ENCODE peak calls at places on chromosomes 5 and 9, in five cellular contexts. F is GM12878, A is HepG2, Q is K562, M is H1. G is an unnamed sample.

GRCh38 chr9:32378993-32379729 is 5.3 kb upstream of the ACO1 start:
- DNase-seq in F (peak), A (peak), Q (peak), M (no peak), G (peak)

GRCh38 chr5:8766448-8766847 is 779.4 kb downstream of the SEMA5A start:
- DNase-seq in F (no peak), A (no peak), Q (no peak), M (no peak), G (no peak)

GRCh38 chr9:79757906-79758669 is 186.3 kb downstream of the TLE4 start:
- DNase-seq in F (no peak), A (no peak), Q (no peak), M (no peak), G (no peak)

GRCh38 chr9:115367780-115368179 is 249.8 kb upstream of the TNC start:
- DNase-seq in F (no peak), A (no peak), Q (no peak), M (no peak), G (no peak)

GRCh38 chr5:150584561-150585335 is 55.7 kb upstream of the SYNPO start:
- DNase-seq in F (no peak), A (no peak), Q (no peak), M (no peak), G (no peak)

GRCh38 chr9:112194969-112195431 is 19.9 kb upstream of the SUSD1 start:
- DNase-seq in F (no peak), A (no peak), Q (no peak), M (no peak), G (no peak)

GRCh38 chr5:174806729-174807128 is 82.3 kb downstream of the MSX2 start:
- DNase-seq in F (no peak), A (no peak), Q (no peak), M (no peak), G (no peak)

GRCh38 chr5:123455095-123455494 is 31.9 kb upstream of the CEP120 start:
- DNase-seq in F (no peak), A (no peak), Q (no peak), M (no peak), G (no peak)

GRCh38 chr9:88533951-88534455 is 975 bp upstream of the NXNL2 start:
- DNase-seq in F (no peak), A (no peak), Q (peak), M (peak), G (no peak)

GRCh38 chr9:91164724-91165520 is 196.8 kb downstream of the AUH start:
- DNase-seq in F (no peak), A (peak), Q (peak), M (no peak), G (peak)

GRCh38 chr9:21674894-21675293 is 127.5 kb upstream of the MTAP start:
- DNase-seq in F (no peak), A (no peak), Q (no peak), M (no peak), G (peak)

GRCh38 chr9:36120705-36121104 is 15.8 kb upstream of the GLIPR2 start:
- DNase-seq in F (no peak), A (no peak), Q (no peak), M (no peak), G (no peak)

GRCh38 chr5:42566658-42567313 is 143.5 kb downstream of the GHR start:
- DNase-seq in F (no peak), A (no peak), Q (no peak), M (no peak), G (no peak)

GRCh38 chr5:147578228-147579024 is 68.6 kb upstream of the DPYSL3 start:
- DNase-seq in F (no peak), A (peak), Q (peak), M (no peak), G (peak)

DNA sequence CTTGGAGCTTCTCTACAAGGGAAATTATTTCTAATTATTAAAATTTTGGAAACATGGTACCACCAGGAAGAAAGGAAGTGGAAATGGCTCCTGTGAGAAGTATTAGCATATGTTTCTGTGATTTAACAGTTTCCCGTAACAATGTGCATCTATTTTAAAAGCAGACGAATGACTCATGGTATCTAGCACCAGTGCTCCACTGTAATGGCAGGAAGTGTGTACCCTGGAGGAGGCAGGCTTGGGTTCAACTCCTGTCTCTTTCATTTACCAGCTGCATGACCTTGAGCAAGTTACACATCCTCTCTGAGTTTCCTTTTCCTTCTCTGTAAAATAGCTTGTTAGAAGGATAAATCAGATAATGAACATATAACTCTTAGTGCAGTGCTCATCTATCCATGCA is 41.0 kb upstream of the ANGPTL2 start:
- DNase-seq in F (peak), A (peak), Q (no peak), M (no peak), G (no peak)
- H2AFZ ChIP-seq in F (peak), A (no peak), Q (no peak), M (no peak), G (no peak)

DNA sequence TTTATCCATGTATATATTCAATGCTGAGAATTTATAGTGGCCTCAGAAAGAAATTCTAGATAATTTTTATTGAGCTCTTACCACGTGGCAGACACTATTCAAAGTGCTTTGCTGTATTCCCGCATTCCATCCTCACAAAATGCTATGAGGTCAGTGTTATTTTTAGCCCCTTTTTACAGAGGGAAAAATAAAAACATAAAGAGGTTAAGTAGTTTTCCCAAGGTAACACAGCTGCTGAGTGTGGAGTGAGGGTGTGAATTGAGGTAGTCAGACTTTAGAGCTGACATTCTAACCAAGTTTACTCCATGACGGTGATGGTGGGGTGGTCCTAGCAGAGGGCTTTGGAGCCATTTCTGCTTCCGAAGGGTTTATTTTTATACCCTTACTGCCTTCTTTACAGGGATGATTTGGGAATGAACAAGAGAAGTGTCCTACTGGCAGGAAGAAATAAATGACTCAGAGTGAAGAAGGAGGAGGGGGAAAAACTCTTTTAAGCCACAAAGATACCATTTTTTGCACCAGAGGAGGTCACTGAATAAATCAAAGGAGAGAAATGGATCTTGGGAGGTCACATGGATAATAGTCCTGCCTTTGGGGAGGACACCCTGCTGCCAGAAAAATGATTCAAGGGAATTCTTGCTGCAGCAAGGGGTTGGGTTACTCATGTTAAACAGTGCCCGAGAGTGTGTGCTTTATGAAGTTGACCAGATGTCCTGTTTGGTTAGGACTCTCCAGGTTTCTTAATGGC is 76.1 kb downstream of the HMHB1 start:
- DNase-seq in F (no peak), A (no peak), Q (no peak), M (no peak), G (no peak)
- TF ChIP-seq ATF3 in F (no peak), A (no peak), Q (no peak), M (no peak), G (no peak)

GRCh38 chr9:120385606-120386389 is 194.2 kb downstream of the CDK5RAP2 start:
- DNase-seq in F (no peak), A (no peak), Q (no peak), M (no peak), G (no peak)

GRCh38 chr9:120383611-120383998 is 196.4 kb downstream of the CDK5RAP2 start:
- DNase-seq in F (no peak), A (no peak), Q (no peak), M (no peak), G (no peak)

GRCh38 chr9:120382453-120382852 is 197.5 kb downstream of the CDK5RAP2 start:
- DNase-seq in F (no peak), A (no peak), Q (no peak), M (no peak), G (no peak)

GRCh38 chr9:120384925-120385272 is 195.1 kb downstream of the CDK5RAP2 start:
- DNase-seq in F (no peak), A (no peak), Q (no peak), M (no peak), G (no peak)

GRCh38 chr9:120383999-120384924 is 195.7 kb downstream of the CDK5RAP2 start:
- DNase-seq in F (no peak), A (peak), Q (no peak), M (no peak), G (no peak)
- H2AFZ ChIP-seq in F (no peak), A (no peak), Q (no peak), M (no peak), G (no peak)

GRCh38 chr9:124654431-124654830 is 116.7 kb downstream of the NR6A1 start:
- DNase-seq in F (no peak), A (no peak), Q (no peak), M (no peak), G (no peak)
- TF ChIP-seq ATF3 in F (no peak), A (no peak), Q (no peak), M (no peak), G (no peak)

DNA sequence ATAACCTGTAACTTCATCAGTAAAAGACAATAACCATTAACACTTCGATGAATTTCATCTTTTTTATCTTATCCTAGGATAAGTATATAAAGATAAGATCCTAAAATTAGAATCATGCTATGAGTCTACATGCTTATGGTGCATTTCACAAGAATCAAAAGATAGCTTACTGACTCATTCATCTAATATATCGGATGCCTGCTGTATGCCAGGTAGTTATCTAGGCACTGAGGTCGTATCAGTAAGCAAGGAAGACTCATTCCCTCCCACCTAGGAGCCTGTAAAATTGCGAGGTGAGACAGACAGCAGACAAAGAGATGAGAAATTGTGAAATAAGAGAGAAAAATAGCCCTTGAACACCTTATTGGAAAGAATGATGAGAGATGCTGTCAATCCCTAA is 240.6 kb upstream of the ADAMTSL1 start:
- DNase-seq in F (no peak), A (no peak), Q (no peak), M (no peak), G (no peak)
- H2AFZ ChIP-seq in F (no peak), A (no peak), Q (no peak), M (no peak), G (no peak)

DNA sequence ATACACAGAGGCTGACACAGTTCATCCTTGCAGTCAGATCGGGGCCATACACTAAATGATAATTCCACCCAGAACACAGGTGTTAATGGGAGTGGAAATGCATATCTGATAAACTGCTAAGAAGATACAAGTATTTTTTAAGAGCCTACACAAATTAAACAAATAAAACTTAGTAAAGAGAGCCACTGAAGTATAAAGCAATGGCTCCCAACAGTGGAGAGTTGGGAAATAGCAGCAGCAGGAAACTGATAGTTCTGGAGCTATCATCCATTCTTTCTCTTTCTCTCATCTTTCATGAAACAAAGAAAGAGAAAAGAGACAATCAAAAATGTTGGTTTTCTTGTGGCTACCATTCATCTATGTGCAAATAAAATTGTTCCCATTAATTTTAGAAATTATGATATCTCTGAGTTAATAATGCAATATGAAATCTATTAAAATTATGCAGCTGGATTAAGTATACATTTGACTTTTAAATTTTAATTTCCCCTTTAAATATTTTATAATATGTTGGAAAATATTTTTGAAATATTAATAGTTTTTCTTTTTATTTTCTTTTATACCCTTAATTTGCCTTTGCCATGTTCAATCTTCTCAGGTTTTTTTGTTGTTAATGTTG is 120.8 kb downstream of the EMB start:
- DNase-seq in F (no peak), A (no peak), Q (no peak), M (no peak), G (peak)
- TF ChIP-seq ATF3 in F (no peak), A (no peak), Q (no peak), M (no peak), G (no peak)

DNA sequence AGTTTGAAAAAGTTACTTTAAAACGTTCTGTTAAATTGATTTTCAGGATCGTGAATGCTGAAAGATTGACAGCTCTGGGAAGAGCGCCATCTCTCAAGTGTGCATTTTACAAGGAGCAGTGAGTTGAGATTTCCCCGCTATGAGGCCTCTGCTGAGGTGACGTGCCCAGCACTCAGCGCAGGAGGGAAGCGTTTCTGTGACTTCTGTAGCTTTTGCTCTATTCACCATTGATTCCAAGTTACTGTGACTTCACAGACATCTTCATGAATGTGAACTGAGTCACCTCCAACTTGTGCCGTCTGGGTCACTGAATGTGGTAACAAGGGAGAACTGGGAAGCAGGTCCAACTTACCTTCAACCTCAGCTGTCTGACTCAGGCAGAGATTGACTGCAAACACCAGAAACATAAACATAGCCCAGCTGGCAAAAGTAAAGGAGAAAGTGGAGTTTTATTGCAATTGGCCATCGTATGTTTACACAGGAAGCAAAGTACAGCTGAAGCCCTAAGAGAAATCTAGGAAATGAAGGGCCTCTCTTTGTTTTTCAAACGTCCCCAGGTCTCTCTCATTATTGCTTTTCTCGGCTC is 428.8 kb upstream of the CLINT1 start:
- DNase-seq in F (no peak), A (no peak), Q (no peak), M (no peak), G (no peak)
- H2AFZ ChIP-seq in F (no peak), A (no peak), Q (no peak), M (no peak), G (no peak)

DNA sequence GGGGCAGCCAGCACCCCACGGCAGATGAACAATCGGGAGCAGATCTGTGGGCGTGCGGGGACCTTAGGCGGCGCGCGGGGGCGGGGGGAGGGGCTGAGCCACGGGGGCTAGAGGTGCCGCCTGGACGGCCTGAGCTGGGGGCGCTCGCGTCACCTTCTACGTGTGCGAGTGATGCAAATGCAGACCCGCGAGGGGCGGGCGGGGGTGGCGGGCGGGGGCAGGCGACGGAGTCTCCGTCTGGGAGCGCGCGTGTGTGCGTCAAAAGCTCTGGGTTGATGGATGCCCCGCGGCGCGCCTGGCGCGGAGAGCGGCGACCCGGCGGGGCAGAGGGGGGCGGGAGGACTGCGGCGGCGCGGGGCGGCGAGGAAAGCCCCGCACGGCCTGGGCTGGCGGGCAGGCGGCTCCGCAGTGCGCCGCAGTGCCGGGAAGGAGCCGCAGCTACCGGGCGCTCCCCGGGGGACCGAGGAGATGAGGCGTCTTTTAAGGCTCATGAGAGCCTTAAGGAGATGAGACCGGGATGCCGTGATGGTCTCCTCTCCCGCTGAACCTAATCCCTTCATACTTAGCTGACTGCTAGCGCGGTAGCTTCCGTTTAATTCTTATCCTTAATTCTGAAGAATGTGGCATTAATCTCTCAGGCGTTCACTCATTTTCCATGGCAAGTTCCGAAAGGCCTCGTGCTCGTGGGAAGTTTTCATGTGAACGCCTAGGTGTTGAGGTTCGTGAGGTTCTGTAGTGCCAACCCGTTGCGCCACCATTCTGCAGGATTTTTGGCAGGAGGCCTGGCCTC is 1.5 kb downstream of the SV2C start:
- DNase-seq in F (no peak), A (no peak), Q (peak), M (peak), G (no peak)
- TF ChIP-seq ATF3 in F (no peak), A (no peak), Q (no peak), M (no peak), G (no peak)

G was measured in HCT116.